ENCODE peak calls at places on chromosomes 7 and 10, in seven cellular contexts. C is transverse colon, T is lower lobe of right lung, S is IMR-90, Y is cardiac fibroblast, Q is lung, R is right cardiac atrium. N is an unnamed sample.

GRCh38 chr7:91344911-91345310 is 80.7 kb downstream of the FZD1 start:
- DNase-seq in C (no peak), T (no peak), S (no peak), Y (no peak), Q (no peak), R (no peak), N (no peak)

GRCh38 chr10:102504179-102504975 is 605 bp downstream of the SUFU start:
- DNase-seq in C (peak), T (peak), S (peak), Y (no peak), Q (peak), R (peak), N (peak)

GRCh38 chr7:65907501-65908198 is 34.8 kb downstream of the VKORC1L1 start:
- DNase-seq in C (no peak), T (no peak), S (no peak), Y (no peak), Q (no peak), R (no peak), N (no peak)

GRCh38 chr7:77460057-77460486 is 43.9 kb upstream of the GSAP start:
- DNase-seq in C (peak), T (no peak), S (no peak), Y (no peak), Q (no peak), R (no peak), N (no peak)

GRCh38 chr10:3775671-3776551 is 9.1 kb downstream of the KLF6 start:
- DNase-seq in C (peak), T (no peak), S (peak), Y (peak), Q (no peak), R (no peak), N (no peak)

GRCh38 chr10:14751576-14752330 is 22.9 kb downstream of the FAM107B start:
- DNase-seq in C (peak), T (no peak), S (peak), Y (peak), Q (peak), R (peak), N (peak)

GRCh38 chr10:89001428-89002072 is 11.0 kb downstream of the FAS start:
- DNase-seq in C (no peak), T (no peak), S (peak), Y (peak), Q (no peak), R (no peak), N (no peak)

GRCh38 chr10:69130251-69130650 is 6.3 kb downstream of the VPS26A start:
- DNase-seq in C (no peak), T (no peak), S (peak), Y (peak), Q (no peak), R (no peak), N (no peak)

GRCh38 chr7:159024280-159024951 is 120.3 kb downstream of the VIPR2 start:
- DNase-seq in C (peak), T (no peak), S (no peak), Y (no peak), Q (no peak), R (no peak), N (peak)

GRCh38 chr10:101693701-101694055 is 1.3 kb downstream of the FBXW4 start:
- DNase-seq in C (peak), T (no peak), S (peak), Y (peak), Q (no peak), R (no peak), N (no peak)

GRCh38 chr10:17923728-17924127 is 28.0 kb upstream of the SLC39A12 start:
- DNase-seq in C (peak), T (no peak), S (peak), Y (peak), Q (peak), R (no peak), N (peak)

GRCh38 chr10:13715091-13715490 is 128.3 kb downstream of the PRPF18 start:
- DNase-seq in C (no peak), T (no peak), S (no peak), Y (no peak), Q (no peak), R (no peak), N (no peak)

GRCh38 chr7:131034166-131034881 is 293.4 kb upstream of the MKLN1 start:
- DNase-seq in C (no peak), T (no peak), S (no peak), Y (no peak), Q (no peak), R (peak), N (no peak)

GRCh38 chr7:50673096-50673495 is 107.9 kb upstream of the DDC start:
- DNase-seq in C (no peak), T (no peak), S (no peak), Y (no peak), Q (no peak), R (no peak), N (no peak)

GRCh38 chr10:98294270-98294627 is 26.3 kb upstream of the LOXL4 start:
- DNase-seq in C (no peak), T (no peak), S (no peak), Y (no peak), Q (no peak), R (no peak), N (no peak)

GRCh38 chr7:158617737-158618128 is 30.1 kb upstream of the PTPRN2 start:
- DNase-seq in C (no peak), T (no peak), S (peak), Y (peak), Q (no peak), R (no peak), N (no peak)

GRCh38 chr7:157158400-157158799 is 19.7 kb downstream of the UBE3C start:
- DNase-seq in C (no peak), T (no peak), S (no peak), Y (no peak), Q (no peak), R (no peak), N (no peak)

GRCh38 chr7:47634273-47634672 is 52.4 kb upstream of the TNS3 start:
- DNase-seq in C (no peak), T (no peak), S (peak), Y (no peak), Q (no peak), R (no peak), N (no peak)

GRCh38 chr10:42991442-42992098 is 85.3 kb upstream of the RET start:
- DNase-seq in C (no peak), T (no peak), S (no peak), Y (no peak), Q (no peak), R (no peak), N (no peak)

GRCh38 chr7:45120-46090 is 147.0 kb upstream of the FAM20C start:
- DNase-seq in C (peak), T (peak), S (no peak), Y (no peak), Q (no peak), R (peak), N (no peak)

GRCh38 chr7:98795741-98796493 is 73.9 kb downstream of the TMEM130 start:
- DNase-seq in C (no peak), T (no peak), S (no peak), Y (peak), Q (no peak), R (no peak), N (no peak)

GRCh38 chr7:14934831-14935230 is 32.3 kb upstream of the DGKB start:
- DNase-seq in C (no peak), T (no peak), S (no peak), Y (no peak), Q (no peak), R (no peak), N (no peak)

GRCh38 chr10:112535432-112536038 is 88.5 kb downstream of the VTI1A start:
- DNase-seq in C (no peak), T (no peak), S (peak), Y (no peak), Q (no peak), R (no peak), N (no peak)

GRCh38 chr10:77983384-77984341 is 45.7 kb downstream of the POLR3A start:
- DNase-seq in C (no peak), T (no peak), S (peak), Y (peak), Q (no peak), R (no peak), N (peak)

GRCh38 chr7:147023390-147023914 is 906.9 kb downstream of the CNTNAP2 start:
- DNase-seq in C (no peak), T (no peak), S (no peak), Y (no peak), Q (no peak), R (no peak), N (no peak)

GRCh38 chr10:98748298-98748697 is 301.6 kb upstream of the HPS1 start:
- DNase-seq in C (no peak), T (no peak), S (peak), Y (peak), Q (no peak), R (no peak), N (no peak)

GRCh38 chr7:127874951-127875608 is 156.2 kb downstream of the LRRC4 start:
- DNase-seq in C (no peak), T (no peak), S (peak), Y (no peak), Q (no peak), R (no peak), N (no peak)

GRCh38 chr7:47304727-47305719 is 276.9 kb downstream of the TNS3 start:
- DNase-seq in C (no peak), T (no peak), S (no peak), Y (no peak), Q (no peak), R (no peak), N (no peak)

GRCh38 chr7:126780993-126781392 is 471.7 kb downstream of the GRM8 start:
- DNase-seq in C (no peak), T (no peak), S (no peak), Y (no peak), Q (no peak), R (no peak), N (no peak)

GRCh38 chr10:72099054-72099921 is 10.9 kb upstream of the SPOCK2 start:
- DNase-seq in C (no peak), T (no peak), S (peak), Y (peak), Q (no peak), R (no peak), N (no peak)

GRCh38 chr10:50398383-50398782 is 147.1 kb upstream of the ASAH2 start:
- DNase-seq in C (no peak), T (no peak), S (peak), Y (peak), Q (no peak), R (no peak), N (no peak)

GRCh38 chr10:80511984-80512634 is 25.6 kb upstream of the SH2D4B start:
- DNase-seq in C (no peak), T (no peak), S (no peak), Y (no peak), Q (no peak), R (no peak), N (no peak)

GRCh38 chr10:15824498-15824897 is 35.8 kb downstream of the MINDY3 start:
- DNase-seq in C (no peak), T (no peak), S (peak), Y (peak), Q (no peak), R (no peak), N (no peak)

GRCh38 chr7:135681758-135682157 is 19.4 kb downstream of the STMP1 start:
- DNase-seq in C (no peak), T (no peak), S (no peak), Y (no peak), Q (no peak), R (no peak), N (no peak)

GRCh38 chr10:30185916-30186315 is 126.5 kb upstream of the JCAD start:
- DNase-seq in C (no peak), T (no peak), S (peak), Y (peak), Q (no peak), R (no peak), N (no peak)

GRCh38 chr10:5369362-5370158 is 4.8 kb downstream of the UCN3 start:
- DNase-seq in C (no peak), T (no peak), S (no peak), Y (no peak), Q (no peak), R (no peak), N (no peak)

GRCh38 chr10:26448706-26449435 is 10.7 kb downstream of the APBB1IP start:
- DNase-seq in C (peak), T (no peak), S (no peak), Y (no peak), Q (no peak), R (no peak), N (no peak)

DNA sequence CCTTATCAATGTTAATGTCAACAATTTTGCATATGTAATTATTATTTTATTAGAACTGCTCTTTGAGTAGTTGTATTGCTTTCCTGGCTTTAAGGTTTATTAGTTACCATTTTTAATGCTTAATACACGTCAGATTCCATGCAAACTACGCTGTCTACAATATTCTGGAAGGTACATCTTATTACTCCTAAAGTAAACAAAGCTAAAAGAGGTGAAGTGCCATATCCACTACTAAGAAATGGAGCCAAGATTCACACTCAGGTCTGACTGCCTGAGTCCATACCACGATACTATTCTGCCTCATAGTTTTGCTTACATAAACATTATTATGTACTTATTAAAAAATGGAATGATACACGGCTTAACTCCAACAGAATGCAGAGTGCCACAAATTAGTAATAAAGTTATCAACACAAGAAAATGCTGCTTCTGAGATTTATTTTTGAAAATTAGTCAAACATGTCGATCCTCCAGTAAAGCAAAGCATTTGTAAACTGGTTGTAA is 1.2 kb upstream of the DMTF1 start:
- DNase-seq in C (no peak), T (no peak), S (no peak), Y (no peak), Q (no peak), R (no peak), N (no peak)
- H3K4me3 ChIP-seq in C (peak), T (no peak), S (no peak), Y (peak), Q (no peak), R (no peak), N (peak)

DNA sequence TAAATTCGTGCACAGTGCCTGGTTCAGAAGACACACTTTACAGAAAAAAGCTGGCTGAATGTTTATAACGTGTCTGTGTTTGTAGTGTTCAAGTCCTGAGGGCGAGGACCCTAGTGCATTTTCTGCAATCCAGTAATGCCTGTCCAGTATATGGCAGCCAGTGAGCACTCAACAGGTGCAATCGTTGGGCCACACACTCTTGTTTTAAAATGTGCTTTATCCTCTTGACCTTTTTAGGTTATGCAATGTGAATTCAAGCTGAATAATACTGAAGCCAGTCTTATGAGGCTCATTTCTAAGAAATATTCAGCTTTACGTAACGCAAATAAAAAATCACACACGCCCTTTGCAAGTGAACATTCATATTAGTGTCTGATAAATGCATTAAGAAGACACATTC is 775 bp upstream of the MTURN start:
- DNase-seq in C (no peak), T (no peak), S (no peak), Y (no peak), Q (no peak), R (no peak), N (no peak)
- H3K4me3 ChIP-seq in C (peak), T (peak), S (peak), Y (peak), Q (no peak), R (peak), N (peak)

DNA sequence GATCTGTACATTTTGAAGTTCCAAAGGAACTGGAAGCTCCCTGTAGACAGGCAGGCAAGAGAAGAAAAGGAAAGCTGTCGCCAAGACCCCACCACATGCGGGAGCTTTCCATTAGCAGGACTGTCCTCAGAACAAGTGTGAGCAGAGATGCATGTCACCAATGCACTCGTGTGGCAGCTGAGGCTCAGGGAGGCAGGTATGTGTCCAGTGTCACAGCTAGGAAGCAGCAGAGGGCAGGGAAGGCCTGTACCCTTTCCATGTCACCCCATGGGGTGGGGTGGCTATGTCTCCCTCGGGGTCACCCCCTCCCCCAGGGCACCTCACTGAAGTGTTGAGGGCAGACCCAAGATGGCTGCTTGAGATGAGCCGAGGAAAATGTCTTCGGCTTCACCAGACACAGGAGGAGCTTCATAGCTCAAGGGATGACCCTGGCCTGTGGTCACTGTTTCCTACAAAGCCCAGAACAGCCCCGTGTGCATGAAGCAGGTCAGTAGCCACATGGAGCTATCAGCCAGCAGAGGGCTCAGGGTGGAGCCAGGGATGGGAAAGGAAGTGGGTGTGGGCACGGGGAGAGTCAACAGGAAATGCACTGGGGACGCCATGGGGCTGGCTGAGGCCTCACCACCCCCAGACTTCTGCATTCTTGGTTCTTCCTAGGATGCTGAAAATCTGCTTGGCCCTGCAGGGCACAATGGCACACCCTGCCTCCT is 96.6 kb downstream of the FAM53B start:
- DNase-seq in C (peak), T (peak), S (peak), Y (peak), Q (peak), R (peak), N (no peak)
- H3K4me3 ChIP-seq in C (no peak), T (no peak), S (no peak), Y (no peak), Q (no peak), R (no peak), N (no peak)

GRCh38 chr10:95653895-95654294 is 2.6 kb downstream of the ALDH18A1 start:
- DNase-seq in C (no peak), T (no peak), S (no peak), Y (no peak), Q (no peak), R (no peak), N (no peak)

GRCh38 chr10:95656291-95657164 is at the start of gene ALDH18A1:
- DNase-seq in C (peak), T (peak), S (peak), Y (peak), Q (peak), R (peak), N (peak)

GRCh38 chr10:95655571-95656290 is 780 bp downstream of the ALDH18A1 start:
- DNase-seq in C (peak), T (no peak), S (peak), Y (peak), Q (no peak), R (no peak), N (no peak)

GRCh38 chr10:95660283-95660682 is 3.8 kb upstream of the ALDH18A1 start:
- DNase-seq in C (no peak), T (no peak), S (peak), Y (peak), Q (no peak), R (no peak), N (no peak)

DNA sequence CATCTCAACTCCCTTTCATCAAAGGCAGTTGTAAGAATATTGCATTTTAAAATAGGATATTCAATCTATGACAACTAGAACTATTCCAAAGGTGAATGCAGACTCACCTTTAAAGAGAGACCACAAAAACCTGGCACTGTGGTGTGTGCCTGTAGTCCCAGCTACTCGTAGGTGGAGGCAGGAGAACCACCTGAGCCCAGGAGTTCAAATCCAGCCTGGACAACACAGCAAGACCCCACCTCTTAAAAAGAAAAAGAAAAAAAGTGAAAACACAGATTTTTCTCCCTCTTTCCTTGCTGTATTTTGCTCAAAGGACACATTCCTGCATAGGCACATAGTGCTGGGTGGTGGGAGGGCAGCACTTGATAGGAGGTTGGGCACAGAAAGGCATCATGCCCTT is 739 bp upstream of the ALDH18A1 start:
- DNase-seq in C (no peak), T (no peak), S (no peak), Y (no peak), Q (no peak), R (no peak), N (no peak)
- H3K4me3 ChIP-seq in C (peak), T (peak), S (no peak), Y (peak), Q (no peak), R (peak), N (peak)

GRCh38 chr10:132679217-132679595 is 106.7 kb downstream of the NKX6-2 start:
- DNase-seq in C (no peak), T (peak), S (no peak), Y (no peak), Q (no peak), R (no peak), N (peak)

GRCh38 chr10:132677905-132678298 is 108.0 kb downstream of the NKX6-2 start:
- DNase-seq in C (no peak), T (peak), S (no peak), Y (no peak), Q (no peak), R (no peak), N (peak)

GRCh38 chr10:132678436-132679216 is 107.3 kb downstream of the NKX6-2 start:
- DNase-seq in C (no peak), T (peak), S (no peak), Y (no peak), Q (no peak), R (no peak), N (peak)

GRCh38 chr10:132676193-132676891 is 109.6 kb downstream of the NKX6-2 start:
- DNase-seq in C (no peak), T (peak), S (no peak), Y (no peak), Q (no peak), R (no peak), N (no peak)

GRCh38 chr10:132677096-132677904 is 108.6 kb downstream of the NKX6-2 start:
- DNase-seq in C (no peak), T (peak), S (no peak), Y (no peak), Q (no peak), R (no peak), N (peak)
- H3K4me3 ChIP-seq in C (no peak), T (no peak), S (no peak), Y (no peak), Q (no peak), R (no peak), N (no peak)

GRCh38 chr7:128947854-128948253 is 10.1 kb downstream of the IRF5 start:
- DNase-seq in C (no peak), T (no peak), S (peak), Y (no peak), Q (no peak), R (no peak), N (no peak)

GRCh38 chr7:128946936-128947830 is 9.5 kb downstream of the IRF5 start:
- DNase-seq in C (no peak), T (no peak), S (no peak), Y (no peak), Q (no peak), R (no peak), N (no peak)

GRCh38 chr7:128945668-128946366 is 8.1 kb downstream of the IRF5 start:
- DNase-seq in C (no peak), T (no peak), S (no peak), Y (no peak), Q (no peak), R (no peak), N (no peak)

GRCh38 chr7:128941946-128942526 is 4.3 kb downstream of the IRF5 start:
- DNase-seq in C (no peak), T (no peak), S (no peak), Y (no peak), Q (no peak), R (no peak), N (no peak)

GRCh38 chr7:128944487-128945236 is 6.9 kb downstream of the IRF5 start:
- DNase-seq in C (no peak), T (no peak), S (no peak), Y (no peak), Q (no peak), R (no peak), N (no peak)
- H3K4me3 ChIP-seq in C (no peak), T (no peak), S (no peak), Y (no peak), Q (no peak), R (no peak), N (no peak)

GRCh38 chr7:2412587-2413201 is 9.3 kb downstream of the CHST12 start:
- DNase-seq in C (no peak), T (no peak), S (peak), Y (no peak), Q (no peak), R (no peak), N (no peak)
- H3K4me3 ChIP-seq in C (no peak), T (no peak), S (no peak), Y (no peak), Q (no peak), R (no peak), N (no peak)

N was measured in uterus.